ENCODE peak calls at places on chromosomes 7 and 10, in five cellular contexts. K is tibial nerve; J is adrenal gland; P is mammary epithelial cell; V is CD4-positive, alpha-beta memory T cell. M is an unnamed sample. For H3K36me3, the result is how much of the 10 kb centered on the place peaks cover.

GRCh38 chr7:29230871-29231345 is 36.3 kb downstream of the CHN2 start:
- DNase-seq in K (no peak), J (no peak), P (no peak), V (no peak), M (no peak)

GRCh38 chr10:4533626-4534025 is 292.4 kb upstream of the AKR1E2 start:
- DNase-seq in K (no peak), J (no peak), P (peak), V (no peak), M (no peak)

GRCh38 chr7:147182859-147183258 is 1066.3 kb downstream of the CNTNAP2 start:
- DNase-seq in K (no peak), J (no peak), P (no peak), V (no peak), M (no peak)

GRCh38 chr10:63261496-63261895 is 128.4 kb downstream of the NRBF2 start:
- DNase-seq in K (no peak), J (no peak), P (no peak), V (no peak), M (no peak)

GRCh38 chr10:31419394-31420063 is 100.5 kb downstream of the ZEB1 start:
- DNase-seq in K (no peak), J (no peak), P (peak), V (no peak), M (peak)

GRCh38 chr7:122726881-122727280 is 24.2 kb upstream of the RNF148 start:
- DNase-seq in K (no peak), J (no peak), P (no peak), V (no peak), M (no peak)

GRCh38 chr10:60541461-60541860 is 151.8 kb upstream of the ANK3 start:
- DNase-seq in K (no peak), J (no peak), P (no peak), V (no peak), M (no peak)

GRCh38 chr7:36391436-36392198 is 2.0 kb downstream of the ANLN start:
- DNase-seq in K (no peak), J (no peak), P (peak), V (no peak), M (no peak)

GRCh38 chr10:96768136-96768535 is 47.8 kb upstream of the PIK3AP1 start:
- DNase-seq in K (no peak), J (no peak), P (no peak), V (no peak), M (no peak)

GRCh38 chr10:85643839-85644525 is 722.6 kb downstream of the GRID1 start:
- DNase-seq in K (no peak), J (no peak), P (peak), V (no peak), M (no peak)

GRCh38 chr7:76302299-76303056 is at the start of gene HSPB1:
- DNase-seq in K (peak), J (peak), P (peak), V (peak), M (peak)

GRCh38 chr7:119472398-119473038 is 800.5 kb upstream of the KCND2 start:
- DNase-seq in K (no peak), J (no peak), P (no peak), V (no peak), M (no peak)

GRCh38 chr7:128163473-128163872 is 77.6 kb upstream of the LEP start:
- DNase-seq in K (no peak), J (no peak), P (no peak), V (no peak), M (no peak)

GRCh38 chr10:116796469-116796868 is 52.8 kb upstream of the ENO4 start:
- DNase-seq in K (no peak), J (no peak), P (no peak), V (no peak), M (no peak)

GRCh38 chr7:88888684-88889083 is 93.1 kb upstream of the TEX47 start:
- DNase-seq in K (no peak), J (no peak), P (peak), V (no peak), M (no peak)

GRCh38 chr10:43124094-43124521 is 14.1 kb upstream of the CSGALNACT2 start:
- DNase-seq in K (no peak), J (peak), P (no peak), V (no peak), M (no peak)

GRCh38 chr7:259751-260405 is 30.1 kb upstream of the FOXL3 start:
- DNase-seq in K (no peak), J (no peak), P (no peak), V (no peak), M (no peak)

GRCh38 chr7:150938566-150938965 is 39.6 kb downstream of the KCNH2 start:
- DNase-seq in K (no peak), J (no peak), P (no peak), V (no peak), M (no peak)

GRCh38 chr7:109793-110556 is 82.4 kb upstream of the FAM20C start:
- DNase-seq in K (no peak), J (no peak), P (no peak), V (no peak), M (no peak)

GRCh38 chr7:43112088-43112940 is at the start of gene HECW1:
- DNase-seq in K (no peak), J (no peak), P (no peak), V (no peak), M (no peak)

GRCh38 chr10:91528768-91529167 is 104.1 kb downstream of the PPP1R3C start:
- DNase-seq in K (no peak), J (no peak), P (no peak), V (no peak), M (no peak)

GRCh38 chr7:4188646-4189045 is 493.4 kb upstream of the FOXK1 start:
- DNase-seq in K (no peak), J (no peak), P (no peak), V (no peak), M (no peak)

GRCh38 chr7:138208010-138208634 is 131.9 kb downstream of the AKR1D1 start:
- DNase-seq in K (no peak), J (no peak), P (no peak), V (no peak), M (no peak)

GRCh38 chr10:12259988-12260387 is 64.0 kb downstream of the CDC123 start:
- DNase-seq in K (no peak), J (no peak), P (no peak), V (no peak), M (no peak)

GRCh38 chr10:103558916-103559315 is 65.4 kb downstream of the NEURL1 start:
- DNase-seq in K (no peak), J (no peak), P (no peak), V (no peak), M (no peak)

GRCh38 chr7:132877578-132877977 is 204.3 kb downstream of the CHCHD3 start:
- DNase-seq in K (no peak), J (no peak), P (peak), V (no peak), M (no peak)

GRCh38 chr7:51482976-51483375 is 166.4 kb upstream of the COBL start:
- DNase-seq in K (no peak), J (no peak), P (no peak), V (no peak), M (no peak)

GRCh38 chr10:112783653-112784426 is 166.2 kb upstream of the TCF7L2 start:
- DNase-seq in K (no peak), J (peak), P (no peak), V (no peak), M (no peak)

GRCh38 chr7:51278797-51279196 is 37.8 kb downstream of the COBL start:
- DNase-seq in K (no peak), J (no peak), P (no peak), V (no peak), M (no peak)

GRCh38 chr7:92987095-92987494 is 130.7 kb downstream of the SAMD9 start:
- DNase-seq in K (no peak), J (no peak), P (no peak), V (no peak), M (peak)

GRCh38 chr7:2823124-2823523 is 21.0 kb downstream of the GNA12 start:
- DNase-seq in K (no peak), J (no peak), P (no peak), V (no peak), M (no peak)

GRCh38 chr7:30752979-30753378 is 1.0 kb downstream of the INMT start:
- DNase-seq in K (peak), J (peak), P (no peak), V (no peak), M (no peak)

GRCh38 chr7:25636871-25637283 is 408.6 kb upstream of the NPVF start:
- DNase-seq in K (no peak), J (no peak), P (no peak), V (no peak), M (no peak)
- H3K27ac ChIP-seq in K (peak), J (no peak), P (no peak), V (no peak), M (no peak)

GRCh38 chr10:9229702-9230101 is 1175.2 kb downstream of the GATA3 start:
- DNase-seq in K (no peak), J (no peak), P (no peak), V (no peak), M (no peak)
- H3K4me3 ChIP-seq in K (no peak), J (no peak), P (no peak), V (no peak), M (no peak)

GRCh38 chr10:13329565-13329964 is 18.5 kb downstream of the SEPHS1 start:
- DNase-seq in K (no peak), J (no peak), P (no peak), V (no peak), M (no peak)

GRCh38 chr10:13328588-13328987 is 19.5 kb downstream of the SEPHS1 start:
- DNase-seq in K (no peak), J (no peak), P (no peak), V (no peak), M (no peak)

GRCh38 chr10:13328126-13328525 is 20.0 kb downstream of the SEPHS1 start:
- DNase-seq in K (no peak), J (no peak), P (no peak), V (no peak), M (no peak)

GRCh38 chr10:13331641-13332040 is 16.5 kb downstream of the SEPHS1 start:
- DNase-seq in K (no peak), J (no peak), P (no peak), V (no peak), M (peak)

GRCh38 chr10:13327516-13327915 is 20.6 kb downstream of the SEPHS1 start:
- DNase-seq in K (no peak), J (no peak), P (no peak), V (no peak), M (no peak)
- H3K36me3 ChIP-seq in K (under half), J (under half), P (under half), V (under half), M (under half)

GRCh38 chr7:55021053-55021452 is 2.2 kb downstream of the EGFR start:
- DNase-seq in K (no peak), J (no peak), P (peak), V (no peak), M (no peak)

GRCh38 chr7:55020481-55020871 is 1.7 kb downstream of the EGFR start:
- DNase-seq in K (peak), J (peak), P (peak), V (no peak), M (peak)

GRCh38 chr7:55019329-55019690 is 493 bp downstream of the EGFR start:
- DNase-seq in K (peak), J (peak), P (no peak), V (no peak), M (peak)

GRCh38 chr7:55018361-55019328 is at the start of gene EGFR:
- DNase-seq in K (peak), J (peak), P (peak), V (no peak), M (peak)

GRCh38 chr7:55019691-55020480 is 1.1 kb downstream of the EGFR start:
- DNase-seq in K (no peak), J (peak), P (peak), V (no peak), M (no peak)
- H3K27ac ChIP-seq in K (peak), J (peak), P (peak), V (no peak), M (peak)

DNA sequence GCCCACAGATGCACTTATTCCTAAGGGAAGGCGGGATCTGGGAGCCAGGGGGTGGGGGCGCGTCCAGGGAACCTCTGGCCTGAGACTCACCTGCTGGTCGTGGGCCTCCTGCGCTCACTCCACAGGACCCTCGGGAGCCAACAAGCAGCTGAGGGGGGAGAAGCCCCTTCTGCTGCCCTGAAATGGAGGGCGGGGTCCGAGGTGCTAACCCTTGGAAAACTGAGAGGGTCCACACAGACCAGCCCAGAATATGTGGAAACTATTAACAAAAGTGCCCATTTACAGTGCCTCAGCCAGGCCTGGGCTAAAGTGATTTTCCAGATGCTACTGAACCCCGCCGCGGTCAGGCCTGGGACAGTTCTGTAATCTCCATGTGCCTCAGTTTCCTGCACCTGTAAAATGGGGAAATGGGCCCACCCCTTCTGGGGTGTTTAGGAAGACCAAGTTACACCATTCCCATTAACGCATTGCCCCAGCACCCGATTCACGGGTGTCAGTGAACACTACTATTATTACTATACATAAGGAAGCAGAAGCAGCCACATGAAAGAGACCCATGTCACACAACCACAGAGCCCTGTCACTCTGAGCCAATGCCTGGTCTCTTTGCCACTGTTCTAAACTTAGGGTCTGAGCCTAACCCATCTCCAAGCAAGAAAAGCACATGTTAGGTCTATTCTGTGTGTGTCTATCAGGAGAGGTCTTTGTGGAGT is 630 bp upstream of the VSTM4 start:
- DNase-seq in K (no peak), J (no peak), P (no peak), V (no peak), M (no peak)
- H3K4me3 ChIP-seq in K (peak), J (peak), P (no peak), V (no peak), M (peak)

DNA sequence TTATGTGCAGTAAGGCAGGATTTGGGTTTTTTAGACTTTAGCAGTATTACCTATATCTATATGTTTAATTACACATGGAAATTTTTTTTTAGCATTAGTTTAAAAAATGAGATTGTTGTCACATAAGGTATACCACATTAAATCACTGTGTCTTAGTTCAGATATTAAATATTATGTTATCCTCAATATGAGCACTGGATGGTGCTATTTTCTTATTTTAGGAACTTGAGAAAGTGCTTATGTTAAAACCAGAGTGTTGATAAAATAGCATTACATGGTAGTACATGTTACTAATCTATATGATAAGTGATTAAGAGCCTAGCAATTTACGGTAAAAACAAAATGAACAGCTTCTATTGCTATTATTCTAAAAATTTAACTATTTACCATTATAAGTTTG is 28.8 kb downstream of the MIOS start:
- DNase-seq in K (no peak), J (no peak), P (peak), V (peak), M (no peak)
- H3K36me3 ChIP-seq in K (under half), J (under half), P (under half), V (under half), M (under half)

GRCh38 chr7:98211221-98211675 is at the start of gene BHLHA15:
- DNase-seq in K (no peak), J (no peak), P (no peak), V (no peak), M (no peak)
- H3K27ac ChIP-seq in K (no peak), J (no peak), P (no peak), V (no peak), M (no peak)